ENCODE peak calls at places on chromosome 11, in five cellular contexts. Q is neural progenitor cell, O is GM23338, Y is MM.1S, T is PC-3. K is an unnamed sample.

GRCh38 chr11:125372911-125373310 is 123.2 kb downstream of the FEZ1 start:
- DNase-seq in Q (no peak), O (no peak), Y (no peak), T (no peak), K (no peak)

GRCh38 chr11:19673924-19674390 is 38.7 kb upstream of the NAV2 start:
- DNase-seq in Q (peak; percentile 77), O (peak; percentile 54), Y (no peak), T (no peak), K (no peak)

GRCh38 chr11:88354909-88355308 is 17.4 kb upstream of the CTSC start:
- DNase-seq in Q (no peak), O (no peak), Y (no peak), T (no peak), K (no peak)

GRCh38 chr11:77559686-77560425 is 29.9 kb upstream of the AQP11 start:
- DNase-seq in Q (no peak), O (no peak), Y (no peak), T (peak; percentile 86), K (no peak)

GRCh38 chr11:99098751-99099150 is 78.0 kb downstream of the CNTN5 start:
- DNase-seq in Q (no peak), O (no peak), Y (peak; percentile 96), T (no peak), K (no peak)

GRCh38 chr11:93521086-93521485 is 22.1 kb downstream of the SMCO4 start:
- DNase-seq in Q (no peak), O (no peak), Y (no peak), T (peak; percentile 29), K (peak; percentile 49)

GRCh38 chr11:122253541-122254317 is 137.7 kb upstream of the BLID start:
- DNase-seq in Q (peak; percentile 38), O (peak; percentile 30), Y (no peak), T (no peak), K (no peak)

GRCh38 chr11:10488581-10489443 is 33.7 kb downstream of the AMPD3 start:
- DNase-seq in Q (no peak), O (no peak), Y (peak; percentile 87), T (no peak), K (peak; percentile 4)

GRCh38 chr11:134393638-134394037 is 18.4 kb downstream of the B3GAT1 start:
- DNase-seq in Q (peak; percentile 64), O (peak; percentile 62), Y (no peak), T (peak; percentile 6), K (no peak)

GRCh38 chr11:10326080-10326964 is 21.4 kb downstream of the ADM start:
- DNase-seq in Q (no peak), O (no peak), Y (no peak), T (peak; percentile 31), K (no peak)

GRCh38 chr11:130705670-130706421 is 210.4 kb downstream of the SNX19 start:
- DNase-seq in Q (no peak), O (no peak), Y (no peak), T (peak; percentile 38), K (no peak)

GRCh38 chr11:130124096-130124495 is 35.5 kb upstream of the ST14 start:
- DNase-seq in Q (no peak), O (no peak), Y (no peak), T (peak; percentile 96), K (no peak)

GRCh38 chr11:34052608-34053160 is 1.2 kb downstream of the CAPRIN1 start:
- DNase-seq in Q (peak; percentile 56), O (peak; percentile 19), Y (peak; percentile 16), T (no peak), K (peak; percentile 49)

GRCh38 chr11:102683277-102683676 is 22.3 kb downstream of the MMP27 start:
- DNase-seq in Q (peak; percentile 5), O (peak; percentile 34), Y (no peak), T (peak; percentile 53), K (no peak)

GRCh38 chr11:5593146-5593545 is 3.3 kb upstream of the TRIM6 start:
- DNase-seq in Q (no peak), O (no peak), Y (no peak), T (no peak), K (no peak)

DNA sequence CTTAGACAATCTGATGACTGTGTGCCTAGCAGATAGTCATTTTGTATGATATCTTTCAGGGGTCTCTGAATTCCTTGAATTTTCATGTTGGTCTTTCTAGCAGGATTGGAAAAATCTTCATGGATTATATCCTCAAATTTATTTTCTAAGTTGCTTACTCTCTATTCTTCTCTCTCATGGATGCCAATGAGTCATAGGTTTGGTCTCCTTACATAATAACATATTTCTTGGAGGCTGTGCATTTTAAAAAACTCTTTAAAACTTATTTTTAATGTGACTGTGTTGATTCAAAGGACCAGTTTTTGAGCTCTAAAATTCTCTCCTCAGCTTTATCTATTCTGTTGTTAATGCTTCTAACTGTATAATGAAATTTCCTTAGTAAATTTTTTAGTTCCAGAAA is 198.7 kb downstream of the AASDHPPT start:
- DNase-seq in Q (no peak), O (no peak), Y (no peak), T (peak; percentile 17), K (no peak)
- TF ChIP-seq EZH2phosphoT487 in Q (no peak), O (no peak), Y (no peak), T (no peak), K (no peak)

DNA sequence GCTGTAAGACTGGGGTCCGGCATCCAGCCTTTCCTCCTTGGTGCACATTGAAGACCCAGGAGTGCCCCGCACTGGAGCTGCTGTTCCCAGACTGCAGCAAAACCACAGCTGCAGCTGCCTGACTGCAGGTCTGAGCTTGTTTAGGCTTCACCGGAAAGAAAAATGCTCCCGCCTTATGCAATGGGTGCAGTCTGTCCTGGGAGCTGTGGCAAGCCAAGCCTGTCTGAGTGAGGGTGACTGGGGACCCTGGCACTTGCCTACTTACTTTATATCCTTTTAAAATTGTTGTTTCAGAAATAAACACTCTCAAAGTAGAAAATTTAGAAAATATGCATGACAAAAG is 23.3 kb upstream of the CD44 start:
- DNase-seq in Q (no peak), O (no peak), Y (no peak), T (no peak), K (peak; percentile 44)
- H3K4me2 ChIP-seq in Q (no peak overlapping the region), O (no peak overlapping the region), Y (no peak overlapping the region), T (peak overlapping the region; percentile 35), K (peak overlapping the region; percentile 64)

DNA sequence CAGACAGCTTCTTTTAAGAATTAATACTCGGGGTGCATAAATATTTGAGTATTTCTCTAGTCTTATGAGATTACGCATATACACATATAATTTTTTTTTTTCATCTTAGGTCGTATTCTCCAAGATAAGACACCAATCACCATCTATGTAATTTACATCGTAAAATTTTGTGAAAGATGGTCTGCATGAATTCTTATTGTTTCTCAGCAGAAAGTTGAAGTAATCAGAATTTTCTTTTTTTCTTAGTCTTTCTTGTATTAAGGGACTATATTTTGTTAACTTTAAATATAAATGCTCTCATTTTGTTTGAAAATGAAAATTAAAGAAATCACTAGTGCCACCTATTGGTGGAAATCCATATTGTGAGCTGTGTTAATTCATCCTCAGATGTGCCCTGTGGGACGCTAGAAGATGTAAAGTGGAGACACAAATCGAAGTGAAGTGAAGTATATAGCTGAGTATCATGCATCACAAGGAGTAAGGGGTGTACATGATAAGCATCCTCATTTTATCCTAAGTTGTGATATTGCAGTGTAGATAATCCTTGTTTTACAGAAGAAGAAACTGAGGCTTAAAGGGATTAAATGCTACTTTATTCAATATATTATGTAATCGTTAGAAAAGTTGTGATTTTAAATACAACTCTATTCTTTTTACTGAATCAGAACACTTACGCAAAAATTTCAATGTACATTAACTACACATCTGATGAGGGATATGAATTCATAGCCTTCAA is 2084.3 kb downstream of the LRRC4C start:
- DNase-seq in Q (peak; percentile 49), O (peak; percentile 53), Y (peak; percentile 44), T (peak; percentile 67), K (peak; percentile 22)
- TF ChIP-seq EZH2phosphoT487 in Q (no peak), O (no peak), Y (no peak), T (no peak), K (no peak)

DNA sequence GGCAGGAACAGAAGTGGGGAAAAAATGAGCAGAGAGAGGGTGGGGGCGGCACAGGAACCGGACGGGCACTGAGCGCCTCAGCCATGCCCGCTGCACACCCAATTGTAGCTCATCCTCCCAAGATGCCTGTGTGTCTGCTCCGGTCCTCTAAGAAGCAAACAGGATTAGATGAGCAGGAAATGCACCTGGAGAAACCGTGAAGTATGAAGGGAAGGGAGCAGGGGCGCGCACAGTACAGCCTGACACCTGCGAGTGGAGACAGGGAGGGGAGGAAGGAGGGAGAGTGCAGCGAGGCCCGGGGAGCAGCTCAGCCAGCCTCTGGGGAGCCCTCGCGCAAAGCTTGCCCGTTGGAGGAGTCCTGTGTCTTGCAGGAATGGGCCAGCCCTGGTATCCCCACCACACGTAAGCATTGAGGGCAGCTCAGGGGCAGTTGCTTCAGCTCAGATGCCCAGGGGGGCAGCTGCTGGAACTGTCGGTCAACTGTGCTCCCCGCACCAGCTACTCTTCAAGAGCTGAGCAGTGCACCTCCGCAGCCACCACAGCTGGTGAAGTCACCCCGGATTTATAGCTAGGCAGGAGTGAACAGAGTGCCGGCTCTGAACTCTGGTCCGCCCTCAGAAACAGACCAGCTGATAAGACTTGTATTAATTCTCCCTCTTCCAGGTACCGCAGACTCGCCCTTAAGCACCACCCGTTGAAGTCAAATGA is 7.0 kb downstream of the DNAJB13 start:
- DNase-seq in Q (no peak), O (no peak), Y (no peak), T (no peak), K (peak; percentile 19)
- H3K4me2 ChIP-seq in Q (no peak overlapping the region), O (no peak overlapping the region), Y (no peak overlapping the region), T (no peak overlapping the region), K (peak overlapping the region; percentile 37)

DNA sequence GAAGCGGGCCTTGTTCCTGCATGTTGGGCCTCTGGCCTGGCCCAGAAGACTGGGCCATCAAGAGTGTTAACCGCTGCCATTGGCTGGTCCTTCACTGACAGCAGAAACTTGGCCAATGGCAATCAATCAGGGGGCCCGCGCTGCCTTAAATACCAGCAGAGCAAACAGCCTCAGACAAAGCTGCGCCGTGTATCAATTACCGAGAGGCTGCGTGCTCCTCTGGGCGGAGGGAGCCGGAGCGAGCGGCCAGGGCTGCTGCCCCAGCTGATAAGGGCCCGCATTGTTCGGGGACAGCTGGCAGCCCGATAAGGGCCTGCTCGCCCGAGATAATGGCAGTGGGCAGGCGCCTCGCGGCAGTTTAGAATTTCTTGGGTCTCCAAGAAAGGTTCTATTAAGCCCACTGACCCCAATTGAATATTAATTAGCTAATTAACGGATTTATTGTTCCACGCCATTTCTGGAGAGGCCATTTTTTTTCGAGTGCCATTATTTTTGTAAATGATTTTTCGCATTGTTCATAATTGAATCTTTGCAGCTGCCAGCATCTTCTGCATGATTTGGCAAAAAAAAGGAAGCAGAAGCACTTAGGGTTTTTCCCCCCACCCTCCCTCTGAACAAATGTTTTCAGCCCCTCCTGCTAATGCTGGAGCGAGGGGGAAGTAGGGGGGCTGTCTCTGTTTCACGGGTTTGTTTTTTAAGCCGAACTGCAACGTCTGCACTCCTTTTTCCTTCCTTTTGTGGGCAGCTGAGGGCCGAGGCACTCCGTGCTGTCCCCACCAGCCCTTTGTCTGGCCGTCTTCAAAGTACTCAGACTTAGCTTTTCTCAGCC is 37.6 kb upstream of the RIC3 start:
- DNase-seq in Q (peak; percentile 80), O (peak; percentile 70), Y (no peak), T (no peak), K (no peak)
- TF ChIP-seq EZH2phosphoT487 in Q (no peak), O (no peak), Y (no peak), T (no peak), K (no peak)

K was measured in OCI-LY7.